ENCODE peak calls at places on chromosomes 3 and 15, in ten cellular contexts. U, L, Z, O, A, R, K, G, C and V are unnamed samples.

GRCh38 chr3:52293491-52294319 is 6.1 kb downstream of the GLYCTK start:
- DNase-seq in A (peak; percentile 64), C (no peak), U (no peak), R (no peak), G (no peak), Z (no peak), O (no peak), K (no peak), L (no peak), V (no peak)

GRCh38 chr15:90868261-90868689 is at the start of gene FURIN:
- DNase-seq in G (no peak), A (no peak), L (no peak), R (no peak), O (no peak), Z (no peak), K (no peak), C (no peak), U (no peak), V (no peak)

GRCh38 chr15:80775340-80775739 is 3.8 kb upstream of the CEMIP start:
- DNase-seq in K (no peak), O (no peak), L (no peak), U (no peak), R (no peak), C (no peak), Z (no peak), A (no peak), G (no peak), V (no peak)

GRCh38 chr3:195052939-195053338 is 218.0 kb downstream of the XXYLT1 start:
- DNase-seq in G (no peak), A (no peak), C (no peak), L (no peak), O (no peak), Z (no peak), U (no peak), R (no peak), K (no peak), V (no peak)

GRCh38 chr3:126750760-126751129 is 46.7 kb downstream of the CHCHD6 start:
- DNase-seq in U (no peak), R (no peak), K (no peak), G (no peak), A (no peak), Z (no peak), O (peak; percentile 40), L (no peak), C (no peak), V (no peak)

GRCh38 chr3:16665282-16665741 is 60.1 kb upstream of the DAZL start:
- DNase-seq in Z (no peak), L (no peak), O (peak; percentile 60), K (no peak), U (no peak), G (no peak), A (no peak), R (no peak), C (peak; percentile 60), V (no peak)

GRCh38 chr3:185880600-185880999 is 55.8 kb upstream of the IGF2BP2 start:
- DNase-seq in G (no peak), C (no peak), R (no peak), K (no peak), L (no peak), U (no peak), A (no peak), O (no peak), Z (no peak), V (no peak)

GRCh38 chr3:129532261-129532660 is 3.8 kb downstream of the RHO start:
- DNase-seq in Z (no peak), C (no peak), G (no peak), O (no peak), L (no peak), K (no peak), U (no peak), A (no peak), R (no peak), V (no peak)

GRCh38 chr3:21446027-21446426 is 305.0 kb downstream of the ZNF385D start:
- DNase-seq in A (no peak), L (no peak), C (peak; percentile 1), K (no peak), U (no peak), O (no peak), G (no peak), Z (no peak), R (no peak), V (no peak)

GRCh38 chr3:118863731-118864322 is 170.8 kb downstream of the IGSF11 start:
- DNase-seq in L (no peak), C (no peak), K (no peak), A (no peak), R (no peak), G (no peak), U (no peak), Z (no peak), O (peak; percentile 75), V (no peak)